ENCODE peak calls at places on chromosomes 13 and 19, in seven cellular contexts. H is fibroblast of pulmonary artery, V is H54, C is hypothalamus, X is HuH-7.5, A is amygdala, E is vagina. Q is an unnamed sample.

GRCh38 chr13:34913040-34913439 is 29.0 kb upstream of the NBEA start:
- DNase-seq in H (peak), V (peak), C (no peak), X (no peak), A (no peak), E (no peak), Q (peak)

GRCh38 chr19:2089001-2089711 is 7.0 kb downstream of the MOB3A start:
- DNase-seq in E (no peak), A (no peak), C (no peak), H (peak), V (no peak), X (no peak), Q (no peak)

GRCh38 chr13:67281476-67281875 is 51.3 kb upstream of the PCDH9 start:
- DNase-seq in C (no peak), V (no peak), X (no peak), A (no peak), H (no peak), E (no peak), Q (no peak)

GRCh38 chr13:27921421-27921960 is 1.7 kb downstream of the PDX1 start:
- DNase-seq in X (peak), C (no peak), E (no peak), A (no peak), H (no peak), V (no peak), Q (no peak)

GRCh38 chr19:48608798-48609263 is 2.3 kb downstream of the SPACA4 start:
- DNase-seq in V (peak), X (peak), A (peak), C (no peak), H (peak), E (no peak), Q (no peak)

GRCh38 chr19:17137417-17137816 is 61.8 kb downstream of the MYO9B start:
- DNase-seq in C (no peak), V (no peak), X (no peak), A (no peak), E (no peak), H (no peak), Q (no peak)

GRCh38 chr13:113741101-113741731 is 17.8 kb upstream of the TMEM255B start:
- DNase-seq in A (no peak), H (no peak), C (no peak), X (no peak), V (no peak), E (no peak), Q (no peak)

GRCh38 chr13:73984949-73985691 is 149.1 kb downstream of the KLF12 start:
- DNase-seq in H (peak), A (no peak), C (no peak), X (no peak), V (no peak), E (no peak), Q (no peak)

GRCh38 chr19:43934055-43934984 is 762 bp downstream of the ZNF45 start:
- DNase-seq in V (peak), X (no peak), A (no peak), C (no peak), H (no peak), E (no peak), Q (no peak)

GRCh38 chr13:102399791-102400618 is 1.8 kb downstream of the FGF14 start:
- DNase-seq in C (peak), H (no peak), X (no peak), E (no peak), A (peak), V (no peak), Q (no peak)

Q was measured in Caco-2.